ENCODE peak calls at places on chromosomes 4 and X, in nine cellular contexts. L, J, F, X, N, D, R, A and Q are unnamed samples.
A peak's percentile ranks its signal among the peaks of the same experiment; 100 is the strongest.

GRCh38 chr4:122412547-122412946 is 33.7 kb downstream of the ADAD1 start:
- DNase-seq in N (no peak), X (no peak), J (no peak), D (no peak), L (no peak), R (no peak), F (no peak), A (no peak), Q (no peak)

GRCh38 chr4:91279899-91280298 is 1023.9 kb upstream of the GRID2 start:
- DNase-seq in R (peak; percentile 12), N (no peak), A (no peak), X (no peak), J (peak; percentile 10), F (no peak), D (no peak), L (no peak), Q (no peak)

GRCh38 chr4:189897667-189898066 is 43.0 kb upstream of the FRG1 start:
- DNase-seq in X (no peak), R (no peak), D (no peak), L (no peak), N (no peak), A (no peak), F (no peak), J (no peak), Q (no peak)

GRCh38 chr4:84050014-84050413 is 449.1 kb downstream of the NKX6-1 start:
- DNase-seq in A (peak; percentile 78), D (no peak), L (no peak), J (peak; percentile 6), X (no peak), F (peak; percentile 0), R (no peak), N (no peak), Q (no peak)

GRCh38 chrX:144849141-144849540 is 398.2 kb upstream of the SPANXN1 start:
- DNase-seq in L (no peak), F (no peak), R (no peak), N (no peak), D (no peak), J (no peak), X (no peak), A (no peak), Q (no peak)

GRCh38 chr4:182082910-182083309 is 160.3 kb upstream of the TENM3 start:
- DNase-seq in N (no peak), F (no peak), R (no peak), J (no peak), X (no peak), A (no peak), D (no peak), L (no peak), Q (no peak)

GRCh38 chr4:145732416-145732815 is 52.5 kb downstream of the C4orf51 start:
- DNase-seq in L (no peak), X (no peak), J (no peak), A (no peak), N (no peak), F (no peak), R (no peak), D (peak; percentile 13), Q (no peak)

GRCh38 chr4:173252024-173252935 is 81.9 kb downstream of the HMGB2 start:
- DNase-seq in X (peak; percentile 37), J (peak; percentile 90), F (peak; percentile 94), L (peak; percentile 95), D (peak; percentile 84), R (peak; percentile 33), A (no peak), N (peak; percentile 98), Q (no peak)

GRCh38 chr4:176187610-176188009 is 7.8 kb downstream of the SPATA4 start:
- DNase-seq in D (peak; percentile 7), R (no peak), J (no peak), L (no peak), F (no peak), A (no peak), N (no peak), X (no peak), Q (no peak)

GRCh38 chrX:150983526-150984163 is 510 bp downstream of the HMGB3 start:
- DNase-seq in D (no peak), N (no peak), F (peak; percentile 1), J (peak; percentile 10), R (no peak), L (peak; percentile 10), X (no peak), A (no peak), Q (no peak)

GRCh38 chr4:100742045-100742444 is 224.2 kb upstream of the EMCN start:
- DNase-seq in D (peak; percentile 65), N (no peak), R (no peak), X (no peak), F (no peak), J (no peak), L (peak; percentile 25), A (no peak), Q (peak; percentile 59)

GRCh38 chr4:48205092-48205491 is 64.5 kb downstream of the TEC start:
- DNase-seq in N (no peak), R (no peak), J (no peak), A (no peak), L (no peak), D (no peak), X (no peak), F (no peak), Q (no peak)

GRCh38 chr4:140057693-140058092 is 96.3 kb downstream of the MAML3 start:
- DNase-seq in X (no peak), N (no peak), J (no peak), F (no peak), L (no peak), R (no peak), A (no peak), D (no peak), Q (no peak)

GRCh38 chr4:115781528-115782146 is 668.2 kb upstream of the NDST4 start:
- DNase-seq in D (no peak), L (no peak), N (no peak), J (no peak), R (no peak), A (no peak), F (no peak), X (no peak), Q (peak; percentile 97)

GRCh38 chr4:28014469-28014868 is 1153.8 kb downstream of the STIM2 start:
- DNase-seq in D (no peak), R (no peak), N (no peak), L (no peak), A (no peak), F (no peak), J (no peak), X (no peak), Q (no peak)

GRCh38 chr4:28010543-28011235 is 1150.0 kb downstream of the STIM2 start:
- DNase-seq in X (no peak), J (no peak), A (no peak), D (no peak), L (no peak), R (no peak), N (no peak), F (no peak), Q (no peak)

GRCh38 chr4:28015996-28016395 is 1155.4 kb downstream of the STIM2 start:
- DNase-seq in N (no peak), J (no peak), X (no peak), D (no peak), F (no peak), A (no peak), R (no peak), L (no peak), Q (no peak)
- H3K9me3 ChIP-seq in N (peaks cover 5% of the 10 kb centered on the region), J (no peaks in the 10 kb centered on the region), X (no peaks in the 10 kb centered on the region), D (peaks cover 2% of the 10 kb centered on the region), F (no peaks in the 10 kb centered on the region), A (peaks cover 2% of the 10 kb centered on the region), R (no peaks in the 10 kb centered on the region), L (no peaks in the 10 kb centered on the region), Q (peaks cover 26% of the 10 kb centered on the region)

GRCh38 chr4:128633067-128633466 is 176.4 kb upstream of the JADE1 start:
- DNase-seq in L (no peak), R (no peak), D (peak; percentile 69), A (no peak), X (no peak), F (no peak), J (no peak), N (no peak), Q (no peak)

GRCh38 chr4:128635141-128635911 is 174.2 kb upstream of the JADE1 start:
- DNase-seq in R (peak; percentile 89), L (no peak), A (no peak), N (peak; percentile 43), J (peak; percentile 96), X (no peak), D (no peak), F (no peak), Q (no peak)

GRCh38 chr4:128635939-128636551 is 173.5 kb upstream of the JADE1 start:
- DNase-seq in L (no peak), A (no peak), F (no peak), R (no peak), X (no peak), N (no peak), D (no peak), J (no peak), Q (no peak)

DNA sequence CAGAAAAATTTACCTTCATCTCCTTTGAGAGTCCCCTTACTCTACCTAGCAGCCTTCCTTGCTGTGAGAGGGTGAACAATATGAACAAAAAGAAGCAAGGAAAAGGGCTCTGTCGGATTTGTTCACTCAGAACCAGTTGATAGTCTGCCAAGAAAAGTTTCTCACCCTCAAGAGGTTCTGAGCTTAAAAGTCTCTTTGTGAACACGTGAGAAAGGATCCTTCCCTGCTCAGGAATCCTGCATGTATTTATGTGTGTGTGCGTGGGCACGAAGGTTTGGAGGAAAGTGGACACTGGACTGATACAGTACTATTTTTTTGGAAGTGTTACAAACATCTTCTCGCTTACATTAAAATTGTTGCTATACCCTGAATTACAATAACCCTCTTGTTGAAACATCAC is 178.6 kb upstream of the JADE1 start:
- DNase-seq in N (no peak), R (no peak), A (no peak), F (no peak), D (no peak), L (no peak), X (no peak), J (no peak), Q (no peak)
- H3K9me3 ChIP-seq in N (peaks cover 2% of the 10 kb centered on the region), R (no peaks in the 10 kb centered on the region), A (no peaks in the 10 kb centered on the region), F (no peaks in the 10 kb centered on the region), D (no peaks in the 10 kb centered on the region), L (no peaks in the 10 kb centered on the region), X (no peaks in the 10 kb centered on the region), J (no peaks in the 10 kb centered on the region), Q (no peaks in the 10 kb centered on the region)

GRCh38 chr4:130738233-130738632 is 1642.3 kb downstream of the C4orf33 start:
- DNase-seq in X (no peak), L (no peak), A (no peak), D (no peak), F (peak; percentile 42), J (no peak), N (no peak), R (no peak), Q (no peak)
- H3K9me3 ChIP-seq in X (no peaks in the 10 kb centered on the region), L (no peaks in the 10 kb centered on the region), A (no peaks in the 10 kb centered on the region), D (no peaks in the 10 kb centered on the region), F (no peaks in the 10 kb centered on the region), J (no peaks in the 10 kb centered on the region), N (peaks cover 22% of the 10 kb centered on the region), R (peaks cover 39% of the 10 kb centered on the region), Q (peaks cover 4% of the 10 kb centered on the region)

GRCh38 chr4:28449080-28449479 is 1588.4 kb downstream of the STIM2 start:
- DNase-seq in D (no peak), L (no peak), F (no peak), N (no peak), X (no peak), A (no peak), J (no peak), R (no peak), Q (no peak)

DNA sequence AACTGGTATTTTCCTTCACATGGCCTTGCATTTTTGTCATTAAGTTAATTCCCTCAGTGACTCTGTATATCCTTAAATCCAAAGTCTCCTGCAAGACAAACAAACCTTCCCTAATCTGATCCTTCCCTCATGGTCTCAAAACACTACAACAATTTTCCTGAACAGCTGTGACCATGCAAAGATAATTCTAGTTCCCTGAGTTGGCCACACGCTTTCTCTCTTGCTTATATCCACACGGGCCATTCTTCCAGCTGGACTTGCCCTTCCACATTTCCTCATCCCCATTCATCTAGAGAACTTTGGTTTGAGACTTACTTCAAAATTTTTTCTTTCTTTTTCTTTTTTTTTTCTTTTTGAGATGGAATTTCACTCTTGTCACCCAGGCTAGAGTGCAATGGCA is 1590.7 kb downstream of the STIM2 start:
- DNase-seq in A (no peak), D (no peak), L (no peak), F (no peak), J (no peak), R (no peak), N (no peak), X (no peak), Q (no peak)
- H3K9me3 ChIP-seq in A (no peaks in the 10 kb centered on the region), D (no peaks in the 10 kb centered on the region), L (no peaks in the 10 kb centered on the region), F (no peaks in the 10 kb centered on the region), J (no peaks in the 10 kb centered on the region), R (peaks cover 21% of the 10 kb centered on the region), N (no peaks in the 10 kb centered on the region), X (no peaks in the 10 kb centered on the region), Q (peaks cover 8% of the 10 kb centered on the region)